ENCODE peak calls at places on chromosomes 4 and X, in eight cellular contexts. One of them, this sample, is unnamed.

GRCh38 chr4:87949961-87950360 is 25.6 kb upstream of the SPP1 start:
- DNase-seq in body of pancreas: peak
- DNase-seq in GM10248: no peak
- DNase-seq in fibroblast of lung: peak
- DNase-seq in PC-3: peak
- DNase-seq in glutamatergic neuron: no peak
- DNase-seq in GM23338: no peak
- DNase-seq in HL-60: no peak
- DNase-seq in this sample: no peak

GRCh38 chr4:34572026-34572425 is 1672.3 kb downstream of the ARAP2 start:
- DNase-seq in body of pancreas: no peak
- DNase-seq in GM10248: no peak
- DNase-seq in fibroblast of lung: no peak
- DNase-seq in PC-3: no peak
- DNase-seq in glutamatergic neuron: no peak
- DNase-seq in GM23338: no peak
- DNase-seq in HL-60: no peak
- DNase-seq in this sample: no peak

GRCh38 chr4:13264126-13264525 is 220.0 kb downstream of the RAB28 start:
- DNase-seq in body of pancreas: no peak
- DNase-seq in GM10248: no peak
- DNase-seq in fibroblast of lung: no peak
- DNase-seq in PC-3: peak
- DNase-seq in glutamatergic neuron: no peak
- DNase-seq in GM23338: no peak
- DNase-seq in HL-60: no peak
- DNase-seq in this sample: no peak

GRCh38 chr4:87853108-87853507 is 20.3 kb downstream of the MEPE start:
- DNase-seq in body of pancreas: no peak
- DNase-seq in GM10248: peak
- DNase-seq in fibroblast of lung: peak
- DNase-seq in PC-3: peak
- DNase-seq in glutamatergic neuron: no peak
- DNase-seq in GM23338: peak
- DNase-seq in HL-60: peak
- DNase-seq in this sample: no peak

GRCh38 chrX:108132034-108132433 is 40.5 kb downstream of the ATG4A start:
- DNase-seq in body of pancreas: no peak
- DNase-seq in GM10248: no peak
- DNase-seq in fibroblast of lung: no peak
- DNase-seq in PC-3: no peak
- DNase-seq in glutamatergic neuron: no peak
- DNase-seq in GM23338: no peak
- DNase-seq in HL-60: no peak
- DNase-seq in this sample: no peak

GRCh38 chr4:3257125-3257690 is 8.2 kb downstream of the MSANTD1 start:
- DNase-seq in body of pancreas: no peak
- DNase-seq in GM10248: no peak
- DNase-seq in fibroblast of lung: no peak
- DNase-seq in PC-3: peak
- DNase-seq in glutamatergic neuron: peak
- DNase-seq in GM23338: no peak
- DNase-seq in HL-60: no peak
- DNase-seq in this sample: no peak

GRCh38 chrX:38107028-38107427 is 100.7 kb downstream of the SYTL5 start:
- DNase-seq in body of pancreas: no peak
- DNase-seq in GM10248: no peak
- DNase-seq in fibroblast of lung: no peak
- DNase-seq in PC-3: no peak
- DNase-seq in glutamatergic neuron: no peak
- DNase-seq in GM23338: no peak
- DNase-seq in HL-60: no peak
- DNase-seq in this sample: no peak

GRCh38 chrX:69093960-69094935 is 71.0 kb downstream of the PJA1 start:
- DNase-seq in body of pancreas: peak
- DNase-seq in GM10248: peak
- DNase-seq in fibroblast of lung: peak
- DNase-seq in PC-3: peak
- DNase-seq in glutamatergic neuron: peak
- DNase-seq in GM23338: peak
- DNase-seq in HL-60: peak
- DNase-seq in this sample: peak

GRCh38 chr4:42570221-42570620 is 86.7 kb downstream of the ATP8A1 start:
- DNase-seq in body of pancreas: peak
- DNase-seq in GM10248: no peak
- DNase-seq in fibroblast of lung: no peak
- DNase-seq in PC-3: no peak
- DNase-seq in glutamatergic neuron: no peak
- DNase-seq in GM23338: peak
- DNase-seq in HL-60: no peak
- DNase-seq in this sample: no peak

GRCh38 chr4:110033994-110034393 is 121.3 kb downstream of the EGF start:
- DNase-seq in body of pancreas: no peak
- DNase-seq in GM10248: peak
- DNase-seq in fibroblast of lung: no peak
- DNase-seq in PC-3: no peak
- DNase-seq in glutamatergic neuron: no peak
- DNase-seq in GM23338: no peak
- DNase-seq in HL-60: peak
- DNase-seq in this sample: peak

GRCh38 chrX:69163936-69164741 is 1.1 kb downstream of the PJA1 start:
- DNase-seq in body of pancreas: peak
- DNase-seq in GM10248: peak
- DNase-seq in fibroblast of lung: no peak
- DNase-seq in PC-3: no peak
- DNase-seq in glutamatergic neuron: peak
- DNase-seq in GM23338: peak
- DNase-seq in HL-60: no peak
- DNase-seq in this sample: peak

GRCh38 chr4:8907596-8908205 is 36.1 kb upstream of the HMX1 start:
- DNase-seq in body of pancreas: peak
- DNase-seq in GM10248: no peak
- DNase-seq in fibroblast of lung: no peak
- DNase-seq in PC-3: no peak
- DNase-seq in glutamatergic neuron: no peak
- DNase-seq in GM23338: no peak
- DNase-seq in HL-60: no peak
- DNase-seq in this sample: no peak

GRCh38 chr4:5416637-5417036 is 291.7 kb downstream of the EVC2 start:
- DNase-seq in body of pancreas: no peak
- DNase-seq in GM10248: no peak
- DNase-seq in fibroblast of lung: no peak
- DNase-seq in PC-3: no peak
- DNase-seq in glutamatergic neuron: no peak
- DNase-seq in GM23338: no peak
- DNase-seq in HL-60: no peak
- DNase-seq in this sample: no peak

GRCh38 chrX:103120748-103121147 is 27.8 kb upstream of the NXF3 start:
- DNase-seq in body of pancreas: no peak
- DNase-seq in GM10248: no peak
- DNase-seq in fibroblast of lung: no peak
- DNase-seq in PC-3: no peak
- DNase-seq in glutamatergic neuron: no peak
- DNase-seq in GM23338: no peak
- DNase-seq in HL-60: no peak
- DNase-seq in this sample: no peak

GRCh38 chr4:75886104-75886503 is 16.1 kb downstream of the PPEF2 start:
- DNase-seq in body of pancreas: no peak
- DNase-seq in GM10248: no peak
- DNase-seq in fibroblast of lung: no peak
- DNase-seq in PC-3: no peak
- DNase-seq in glutamatergic neuron: no peak
- DNase-seq in GM23338: peak
- DNase-seq in HL-60: no peak
- DNase-seq in this sample: no peak

GRCh38 chr4:76679691-76680090 is 218.3 kb downstream of the SOWAHB start:
- DNase-seq in body of pancreas: no peak
- DNase-seq in GM10248: no peak
- DNase-seq in fibroblast of lung: no peak
- DNase-seq in PC-3: no peak
- DNase-seq in glutamatergic neuron: no peak
- DNase-seq in GM23338: no peak
- DNase-seq in HL-60: no peak
- DNase-seq in this sample: no peak

GRCh38 chrX:5236749-5237148 is 991.9 kb downstream of the NLGN4X start:
- DNase-seq in body of pancreas: no peak
- DNase-seq in GM10248: no peak
- DNase-seq in fibroblast of lung: no peak
- DNase-seq in PC-3: no peak
- DNase-seq in glutamatergic neuron: no peak
- DNase-seq in GM23338: no peak
- DNase-seq in HL-60: peak
- DNase-seq in this sample: no peak

GRCh38 chr4:144399927-144400326 is 246.0 kb upstream of the HHIP start:
- DNase-seq in body of pancreas: no peak
- DNase-seq in GM10248: no peak
- DNase-seq in fibroblast of lung: peak
- DNase-seq in PC-3: peak
- DNase-seq in glutamatergic neuron: no peak
- DNase-seq in GM23338: no peak
- DNase-seq in HL-60: no peak
- DNase-seq in this sample: no peak

GRCh38 chr4:140756292-140757219 is at the start of gene TBC1D9:
- DNase-seq in body of pancreas: peak
- DNase-seq in GM10248: peak
- DNase-seq in fibroblast of lung: peak
- DNase-seq in PC-3: peak
- DNase-seq in glutamatergic neuron: peak
- DNase-seq in GM23338: peak
- DNase-seq in HL-60: peak
- DNase-seq in this sample: peak

GRCh38 chr4:77817304-77818076 is 1.7 kb downstream of the CNOT6L start:
- DNase-seq in body of pancreas: peak
- DNase-seq in GM10248: no peak
- DNase-seq in fibroblast of lung: no peak
- DNase-seq in PC-3: no peak
- DNase-seq in glutamatergic neuron: no peak
- DNase-seq in GM23338: no peak
- DNase-seq in HL-60: peak
- DNase-seq in this sample: peak

GRCh38 chr4:141391771-141392170 is 171.1 kb downstream of the ZNF330 start:
- DNase-seq in body of pancreas: no peak
- DNase-seq in GM10248: no peak
- DNase-seq in fibroblast of lung: no peak
- DNase-seq in PC-3: peak
- DNase-seq in glutamatergic neuron: no peak
- DNase-seq in GM23338: no peak
- DNase-seq in HL-60: no peak
- DNase-seq in this sample: no peak

GRCh38 chrX:131861088-131861787 is 161.9 kb upstream of the STK26 start:
- DNase-seq in body of pancreas: no peak
- DNase-seq in GM10248: no peak
- DNase-seq in fibroblast of lung: no peak
- DNase-seq in PC-3: no peak
- DNase-seq in glutamatergic neuron: no peak
- DNase-seq in GM23338: no peak
- DNase-seq in HL-60: no peak
- DNase-seq in this sample: no peak

GRCh38 chr4:146545102-146545501 is 23.4 kb upstream of the SLC10A7 start:
- DNase-seq in body of pancreas: no peak
- DNase-seq in GM10248: peak
- DNase-seq in fibroblast of lung: peak
- DNase-seq in PC-3: peak
- DNase-seq in glutamatergic neuron: no peak
- DNase-seq in GM23338: peak
- DNase-seq in HL-60: no peak
- DNase-seq in this sample: no peak
- TF ChIP-seq CTCF in body of pancreas: no peak
- TF ChIP-seq CTCF in GM10248: peak
- TF ChIP-seq CTCF in fibroblast of lung: peak
- TF ChIP-seq CTCF in PC-3: peak
- TF ChIP-seq CTCF in glutamatergic neuron: peak
- TF ChIP-seq CTCF in GM23338: peak
- TF ChIP-seq CTCF in HL-60: no peak
- TF ChIP-seq CTCF in this sample: no peak

GRCh38 chr4:148043990-148044645 is 312.2 kb downstream of the ARHGAP10 start:
- DNase-seq in body of pancreas: no peak
- DNase-seq in GM10248: no peak
- DNase-seq in fibroblast of lung: no peak
- DNase-seq in PC-3: no peak
- DNase-seq in glutamatergic neuron: no peak
- DNase-seq in GM23338: no peak
- DNase-seq in HL-60: no peak
- DNase-seq in this sample: no peak

GRCh38 chr4:148041606-148042324 is 309.9 kb downstream of the ARHGAP10 start:
- DNase-seq in body of pancreas: no peak
- DNase-seq in GM10248: no peak
- DNase-seq in fibroblast of lung: no peak
- DNase-seq in PC-3: no peak
- DNase-seq in glutamatergic neuron: no peak
- DNase-seq in GM23338: no peak
- DNase-seq in HL-60: no peak
- DNase-seq in this sample: no peak

DNA sequence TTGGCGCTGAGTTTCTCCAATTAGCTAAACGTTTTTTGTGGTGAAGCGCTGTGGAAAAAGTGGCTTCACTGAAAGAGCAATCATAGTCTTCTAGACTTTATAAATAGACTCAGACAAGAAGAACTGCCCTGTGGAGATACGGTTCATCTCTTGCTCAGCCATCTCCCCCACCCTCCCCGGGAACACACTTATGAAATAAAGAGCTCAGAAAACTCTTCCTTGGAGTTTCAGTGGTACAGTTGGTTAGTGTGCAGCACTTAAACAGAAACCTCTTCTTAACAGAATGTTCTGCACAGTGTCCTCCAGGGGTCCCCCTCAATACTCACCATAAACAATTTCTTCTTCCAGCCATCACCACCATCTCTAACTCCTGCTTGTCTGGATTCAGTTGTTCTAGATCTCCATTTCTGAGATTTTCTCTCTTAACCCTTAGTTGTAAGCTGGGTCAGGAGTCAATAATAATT is 313.0 kb downstream of the ARHGAP10 start:
- DNase-seq in body of pancreas: no peak
- DNase-seq in GM10248: peak
- DNase-seq in fibroblast of lung: no peak
- DNase-seq in PC-3: no peak
- DNase-seq in glutamatergic neuron: no peak
- DNase-seq in GM23338: no peak
- DNase-seq in HL-60: no peak
- DNase-seq in this sample: peak
- TF ChIP-seq CTCF in body of pancreas: no peak
- TF ChIP-seq CTCF in GM10248: peak
- TF ChIP-seq CTCF in fibroblast of lung: peak
- TF ChIP-seq CTCF in PC-3: peak
- TF ChIP-seq CTCF in glutamatergic neuron: no peak
- TF ChIP-seq CTCF in GM23338: no peak
- TF ChIP-seq CTCF in HL-60: no peak
- TF ChIP-seq CTCF in this sample: peak

GRCh38 chrX:85627363-85627762 is 247.9 kb upstream of the POF1B start:
- DNase-seq in body of pancreas: no peak
- DNase-seq in GM10248: no peak
- DNase-seq in fibroblast of lung: no peak
- DNase-seq in PC-3: peak
- DNase-seq in glutamatergic neuron: no peak
- DNase-seq in GM23338: peak
- DNase-seq in HL-60: no peak
- DNase-seq in this sample: no peak
- TF ChIP-seq CTCF in body of pancreas: no peak
- TF ChIP-seq CTCF in GM10248: peak
- TF ChIP-seq CTCF in fibroblast of lung: no peak
- TF ChIP-seq CTCF in PC-3: peak
- TF ChIP-seq CTCF in glutamatergic neuron: peak
- TF ChIP-seq CTCF in GM23338: peak
- TF ChIP-seq CTCF in HL-60: no peak
- TF ChIP-seq CTCF in this sample: no peak

GRCh38 chr4:67087897-67088296 is 457.4 kb downstream of the CENPC start:
- DNase-seq in body of pancreas: peak
- DNase-seq in GM10248: peak
- DNase-seq in fibroblast of lung: no peak
- DNase-seq in PC-3: peak
- DNase-seq in glutamatergic neuron: peak
- DNase-seq in GM23338: peak
- DNase-seq in HL-60: peak
- DNase-seq in this sample: peak
- TF ChIP-seq CTCF in body of pancreas: peak
- TF ChIP-seq CTCF in GM10248: peak
- TF ChIP-seq CTCF in fibroblast of lung: no peak
- TF ChIP-seq CTCF in PC-3: peak
- TF ChIP-seq CTCF in glutamatergic neuron: peak
- TF ChIP-seq CTCF in GM23338: peak
- TF ChIP-seq CTCF in HL-60: peak
- TF ChIP-seq CTCF in this sample: peak

This sample was measured in activated CD8-positive, alpha-beta T cell treated with anti-CD3 and anti-CD28 coated beads for 36 hours.